ENCODE peak calls at places on chromosomes 1 and 21, in four cellular contexts. T is IMR-90, D is tibial nerve, M is tibial artery. S is an unnamed sample.
A peak's percentile ranks its signal among the peaks of the same experiment; 100 is the strongest.

GRCh38 chr1:39214021-39214713 is 9.7 kb downstream of the MACF1 start:
- DNase-seq in T (no peak), D (no peak), M (no peak), S (no peak)

GRCh38 chr1:109792056-109792831 is 28.5 kb upstream of the EPS8L3 start:
- DNase-seq in T (peak; percentile 93), D (no peak), M (peak; percentile 62), S (peak; percentile 65)

GRCh38 chr1:28341591-28341990 is 12.8 kb downstream of the MED18 start:
- DNase-seq in T (peak; percentile 45), D (no peak), M (no peak), S (no peak)

GRCh38 chr1:103371234-103371633 is 154.3 kb upstream of the RNPC3 start:
- DNase-seq in T (peak; percentile 7), D (no peak), M (peak; percentile 53), S (peak; percentile 19)

GRCh38 chr1:42913426-42914091 is 45.1 kb downstream of the SLC2A1 start:
- DNase-seq in T (peak; percentile 82), D (no peak), M (peak; percentile 57), S (no peak)

GRCh38 chr21:44548381-44548780 is 2.9 kb downstream of the KRTAP10-2 start:
- DNase-seq in T (no peak), D (no peak), M (peak; percentile 9), S (no peak)

GRCh38 chr1:114755006-114755936 is 2.5 kb downstream of the CSDE1 start:
- DNase-seq in T (peak; percentile 19), D (no peak), M (no peak), S (no peak)

GRCh38 chr1:62725981-62726588 is 37.9 kb upstream of the DOCK7 start:
- DNase-seq in T (peak; percentile 46), D (no peak), M (no peak), S (no peak)

GRCh38 chr21:29053011-29053553 is 20.4 kb downstream of the CCT8 start:
- DNase-seq in T (no peak), D (no peak), M (no peak), S (no peak)

GRCh38 chr1:56461158-56462127 is 117.9 kb downstream of the PLPP3 start:
- DNase-seq in T (no peak), D (no peak), M (no peak), S (no peak)

GRCh38 chr1:200036616-200037270 is 9.2 kb downstream of the NR5A2 start:
- DNase-seq in T (no peak), D (no peak), M (no peak), S (no peak)

GRCh38 chr1:209517651-209518050 is 65.9 kb upstream of the CAMK1G start:
- DNase-seq in T (no peak), D (no peak), M (no peak), S (no peak)

GRCh38 chr1:17184161-17184665 is 20.7 kb upstream of the PADI1 start:
- DNase-seq in T (no peak), D (no peak), M (no peak), S (no peak)
- H3K27ac ChIP-seq in T (no peak overlapping the region), D (no peak overlapping the region), M (no peak overlapping the region), S (no peak overlapping the region)

DNA sequence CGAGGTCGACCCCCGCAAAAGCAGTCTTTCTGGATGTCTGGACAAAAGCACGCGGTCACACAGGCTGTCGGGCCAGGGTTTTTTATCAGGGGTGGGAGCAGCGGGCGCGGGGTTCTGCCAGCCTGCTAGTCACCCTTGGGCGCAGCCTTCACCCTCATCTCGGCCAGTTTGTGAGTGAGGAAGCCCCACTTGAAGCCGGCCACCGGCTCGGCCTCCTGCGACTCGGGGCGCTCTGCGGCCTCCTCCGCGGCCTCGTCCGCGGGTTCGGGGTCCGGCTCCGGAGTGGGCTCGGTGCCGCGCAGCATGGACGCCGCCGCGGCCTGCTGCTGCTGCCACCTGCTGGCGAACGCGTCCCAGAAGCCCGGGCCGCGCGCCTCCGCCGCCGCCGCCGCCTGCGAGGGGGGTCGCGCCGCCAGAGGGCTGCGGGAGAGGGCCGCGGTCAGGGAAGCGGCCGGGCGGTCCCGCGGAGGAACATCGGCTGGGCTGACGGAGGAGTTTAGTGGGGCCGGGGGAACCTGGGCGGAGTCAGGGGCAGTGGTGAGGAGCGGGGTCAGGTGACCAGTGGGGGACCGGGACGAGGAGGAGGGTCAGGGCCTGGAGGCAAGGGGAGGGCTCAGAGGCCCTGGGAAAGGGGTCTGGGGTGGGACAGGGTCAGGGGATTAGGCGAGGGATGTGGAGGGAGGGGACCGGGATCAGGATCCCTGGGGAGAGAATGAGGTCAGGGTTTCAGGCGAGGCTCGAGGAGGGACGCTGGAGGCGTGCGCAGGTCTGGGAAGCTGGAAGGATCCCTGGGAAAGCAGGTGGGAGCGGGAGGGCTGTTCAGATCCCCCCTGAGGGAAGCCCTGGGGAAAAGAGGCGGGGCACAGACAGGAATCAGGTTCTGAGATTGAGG is 4.5 kb downstream of the C1orf232 start:
- DNase-seq in T (no peak), D (no peak), M (no peak), S (peak; percentile 45)
- TF ChIP-seq CTCF in T (peak; percentile 62), D (peak; percentile 89), M (peak; percentile 70), S (peak; percentile 79)

DNA sequence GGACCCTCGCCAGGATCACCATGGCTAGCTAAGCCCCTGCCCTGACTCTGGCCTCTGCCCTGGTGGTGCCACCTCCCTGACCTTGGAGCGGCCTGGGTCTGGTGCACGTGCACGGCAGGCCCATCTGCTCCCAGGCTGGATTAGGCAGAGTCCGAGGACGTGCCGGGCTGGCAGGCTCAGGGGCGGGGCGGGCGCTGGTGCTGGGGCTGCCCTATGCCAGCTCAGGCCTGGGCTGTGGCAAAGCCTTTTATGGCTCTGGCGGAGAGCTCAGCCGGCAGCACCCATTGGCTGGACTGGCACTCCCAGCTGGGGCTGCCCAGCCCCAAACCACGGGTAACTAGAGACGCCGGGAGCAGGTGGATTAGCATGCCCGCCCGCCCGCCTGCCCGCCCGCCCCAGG is 17.1 kb upstream of the EDN2 start:
- DNase-seq in T (no peak), D (no peak), M (no peak), S (peak; percentile 95)
- H3K27ac ChIP-seq in T (no peak overlapping the region), D (no peak overlapping the region), M (no peak overlapping the region), S (peak overlapping the region; percentile 93)

DNA sequence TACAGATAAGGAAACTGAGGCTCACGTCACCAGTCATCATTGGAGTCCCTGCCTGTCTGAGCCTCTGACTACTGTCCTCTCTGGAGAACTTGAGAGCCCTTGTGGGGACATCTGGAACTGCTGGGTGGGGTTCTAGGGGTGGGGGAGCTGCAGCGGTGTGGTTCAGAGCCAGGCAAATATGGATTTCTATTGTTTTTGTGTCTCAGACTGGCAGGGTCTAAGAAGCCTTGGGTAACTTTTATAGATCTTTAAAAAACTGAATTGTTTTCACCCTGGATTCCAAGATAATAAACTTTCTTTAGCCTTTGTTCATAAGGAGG is 46.9 kb downstream of the IER5 start:
- DNase-seq in T (no peak), D (no peak), M (no peak), S (no peak)
- TF ChIP-seq CTCF in T (peak; percentile 25), D (no peak), M (no peak), S (peak; percentile 20)

GRCh38 chr1:44646711-44647110 is 27.6 kb downstream of the TMEM53 start:
- DNase-seq in T (peak; percentile 26), D (no peak), M (no peak), S (no peak)
- H3K27ac ChIP-seq in T (no peak overlapping the region), D (no peak overlapping the region), M (no peak overlapping the region), S (peak overlapping the region; percentile 93)

GRCh38 chr1:38039386-38039933 is 7.1 kb downstream of the POU3F1 start:
- DNase-seq in T (no peak), D (no peak), M (no peak), S (no peak)
- TF ChIP-seq CTCF in T (no peak), D (no peak), M (no peak), S (no peak)

S was measured in psoas muscle.